ENCODE peak calls at places on chromosomes 3 and 15, in six cellular contexts. W is ovary; O is mammary epithelial cell; X is left ventricle myocardium inferior; T is CD4-positive, alpha-beta memory T cell; H is RWPE2. L is an unnamed sample.

GRCh38 chr3:138418556-138419206 is 15.7 kb upstream of the ESYT3 start:
- DNase-seq in W (no peak), O (no peak), X (no peak), T (no peak), H (no peak), L (no peak)

GRCh38 chr3:110067527-110067926 is 730.2 kb upstream of the DPPA4 start:
- DNase-seq in W (no peak), O (no peak), X (no peak), T (no peak), H (no peak), L (no peak)

GRCh38 chr15:72404356-72404755 is 6.3 kb downstream of the TMEM202 start:
- DNase-seq in W (no peak), O (no peak), X (no peak), T (no peak), H (no peak), L (no peak)

GRCh38 chr3:5071061-5071460 is 51.0 kb upstream of the ARL8B start:
- DNase-seq in W (no peak), O (peak; percentile 54), X (no peak), T (no peak), H (no peak), L (no peak)

GRCh38 chr15:53404930-53405493 is 354.5 kb downstream of the WDR72 start:
- DNase-seq in W (no peak), O (no peak), X (no peak), T (no peak), H (no peak), L (no peak)

GRCh38 chr3:127440384-127440783 is 150.1 kb downstream of the TPRA1 start:
- DNase-seq in W (no peak), O (no peak), X (no peak), T (no peak), H (peak; percentile 15), L (no peak)

GRCh38 chr15:73683624-73684536 is at the start of gene CD276:
- DNase-seq in W (peak; percentile 78), O (peak; percentile 55), X (peak; percentile 83), T (no peak), H (peak; percentile 80), L (peak; percentile 89)

GRCh38 chr3:141816958-141817357 is 53.8 kb downstream of the GRK7 start:
- DNase-seq in W (no peak), O (no peak), X (no peak), T (no peak), H (no peak), L (no peak)

GRCh38 chr3:69368129-69368741 is 17.7 kb downstream of the FRMD4B start:
- DNase-seq in W (no peak), O (peak; percentile 73), X (no peak), T (no peak), H (no peak), L (no peak)

GRCh38 chr3:28349397-28350000 is 875 bp upstream of the AZI2 start:
- DNase-seq in W (no peak), O (no peak), X (no peak), T (no peak), H (no peak), L (peak; percentile 75)

GRCh38 chr15:99084965-99085364 is 19.9 kb upstream of the SYNM start:
- DNase-seq in W (no peak), O (no peak), X (no peak), T (no peak), H (no peak), L (no peak)

GRCh38 chr3:105414841-105415240 is 48.1 kb downstream of the ALCAM start:
- DNase-seq in W (no peak), O (no peak), X (no peak), T (no peak), H (no peak), L (no peak)

GRCh38 chr3:53691885-53692284 is 154.3 kb downstream of the CHDH start:
- DNase-seq in W (no peak), O (no peak), X (no peak), T (no peak), H (no peak), L (no peak)

GRCh38 chr3:187274315-187274976 is 17.1 kb downstream of the MASP1 start:
- DNase-seq in W (no peak), O (no peak), X (no peak), T (no peak), H (no peak), L (no peak)

GRCh38 chr3:69738859-69739203 is 433 bp upstream of the MITF start:
- DNase-seq in W (no peak), O (no peak), X (peak; percentile 29), T (no peak), H (no peak), L (peak; percentile 50)

GRCh38 chr3:420584-420983 is 224.0 kb downstream of the CHL1 start:
- DNase-seq in W (no peak), O (no peak), X (no peak), T (no peak), H (no peak), L (no peak)

GRCh38 chr3:64896173-64896925 is 208.5 kb upstream of the ADAMTS9 start:
- DNase-seq in W (no peak), O (no peak), X (no peak), T (no peak), H (no peak), L (no peak)

GRCh38 chr3:11933529-11933928 is 70.7 kb upstream of the SYN2 start:
- DNase-seq in W (no peak), O (no peak), X (no peak), T (no peak), H (no peak), L (no peak)

GRCh38 chr15:38685686-38686339 is 121.2 kb upstream of the RASGRP1 start:
- DNase-seq in W (no peak), O (no peak), X (no peak), T (peak; percentile 64), H (no peak), L (no peak)

DNA sequence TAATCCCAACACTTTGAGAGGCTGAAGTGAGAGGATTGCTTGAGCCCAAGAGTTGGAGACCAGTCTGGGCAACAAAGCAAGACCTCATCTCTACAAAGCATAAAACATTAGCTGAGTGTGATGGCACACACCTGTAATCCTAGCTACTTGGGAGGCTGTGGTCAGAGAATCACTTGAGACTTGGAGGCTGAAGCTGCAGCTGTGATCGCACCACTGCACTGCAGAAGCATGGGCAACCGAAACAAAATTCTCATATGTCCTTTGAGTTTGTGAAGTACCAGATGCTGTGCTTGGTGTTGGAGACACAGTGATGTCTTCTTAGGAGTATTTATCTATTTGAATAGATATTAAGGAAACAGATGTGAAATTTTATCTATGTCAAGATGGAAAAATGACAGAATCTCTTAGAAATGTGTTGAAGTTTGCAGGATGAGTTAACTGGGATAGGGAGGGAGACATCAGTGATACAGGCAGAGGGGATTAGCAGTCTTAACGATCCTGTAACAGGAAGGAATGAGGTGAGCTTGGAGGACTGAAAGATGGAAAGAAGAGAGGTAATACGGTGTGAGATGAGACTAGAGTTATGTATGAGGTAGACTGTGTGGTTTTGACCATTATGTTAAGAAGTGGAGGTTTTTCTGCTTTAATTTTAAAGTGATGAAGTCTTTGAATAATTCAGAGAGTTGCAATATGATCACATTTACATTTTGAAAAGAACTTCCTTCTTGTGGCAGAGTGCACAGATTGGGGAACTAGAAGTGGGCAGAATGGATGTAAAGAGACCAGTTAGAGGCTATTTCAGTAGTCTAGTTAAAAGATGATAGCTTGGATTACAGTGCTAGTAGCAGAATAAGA is 40.1 kb downstream of the STT3B start:
- DNase-seq in W (no peak), O (no peak), X (no peak), T (no peak), H (no peak), L (no peak)
- H3K27ac ChIP-seq in W (no peak overlapping the region), O (no peak overlapping the region), X (no peak overlapping the region), T (no peak overlapping the region), H (no peak overlapping the region), L (no peak overlapping the region)

DNA sequence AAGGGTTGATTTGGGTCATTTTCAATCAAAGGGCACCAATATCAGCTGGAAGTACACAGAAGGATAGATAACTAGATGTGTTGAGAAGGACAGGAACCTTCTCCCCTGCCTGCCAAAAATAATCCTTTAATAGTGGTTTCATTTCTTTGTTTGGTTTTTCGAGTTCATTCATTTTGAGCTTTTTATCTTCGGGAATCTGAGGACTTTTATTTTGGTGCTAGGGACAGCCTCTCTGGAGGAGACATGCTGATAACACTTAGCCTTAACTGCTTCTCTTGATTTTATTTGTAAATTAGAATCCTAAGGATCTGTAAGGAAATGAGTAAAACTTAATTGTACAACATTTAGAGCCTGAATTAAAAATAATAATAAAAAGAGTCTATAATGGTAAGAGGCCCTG is 22.5 kb downstream of the PTPRG start:
- DNase-seq in W (no peak), O (no peak), X (no peak), T (no peak), H (no peak), L (no peak)
- H3K27ac ChIP-seq in W (no peak overlapping the region), O (no peak overlapping the region), X (peak overlapping the region; percentile 28), T (no peak overlapping the region), H (no peak overlapping the region), L (no peak overlapping the region)

DNA sequence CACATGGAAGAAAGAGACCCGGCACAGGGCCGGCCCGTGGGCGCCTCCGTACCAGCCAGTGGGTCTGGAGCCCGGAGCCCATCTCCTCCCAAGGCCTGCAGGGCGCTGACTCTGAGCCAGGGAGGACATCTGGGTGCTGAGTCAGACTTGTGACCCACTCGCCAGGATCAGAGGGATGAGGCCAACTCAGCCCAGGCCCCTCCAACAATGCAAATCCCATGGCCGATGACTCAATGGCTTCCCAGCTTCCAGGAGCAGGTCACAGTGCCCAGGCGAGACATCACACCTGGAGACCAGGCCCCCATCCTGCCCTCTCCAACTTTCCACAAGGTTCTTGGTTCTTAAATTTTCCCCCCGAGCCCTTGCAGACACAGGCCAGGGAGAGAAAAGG is 95.1 kb downstream of the LRIG1 start:
- DNase-seq in W (no peak), O (no peak), X (no peak), T (no peak), H (no peak), L (peak; percentile 88)
- H3K27ac ChIP-seq in W (no peak overlapping the region), O (no peak overlapping the region), X (peak overlapping the region; percentile 75), T (no peak overlapping the region), H (no peak overlapping the region), L (peak overlapping the region; percentile 90)

DNA sequence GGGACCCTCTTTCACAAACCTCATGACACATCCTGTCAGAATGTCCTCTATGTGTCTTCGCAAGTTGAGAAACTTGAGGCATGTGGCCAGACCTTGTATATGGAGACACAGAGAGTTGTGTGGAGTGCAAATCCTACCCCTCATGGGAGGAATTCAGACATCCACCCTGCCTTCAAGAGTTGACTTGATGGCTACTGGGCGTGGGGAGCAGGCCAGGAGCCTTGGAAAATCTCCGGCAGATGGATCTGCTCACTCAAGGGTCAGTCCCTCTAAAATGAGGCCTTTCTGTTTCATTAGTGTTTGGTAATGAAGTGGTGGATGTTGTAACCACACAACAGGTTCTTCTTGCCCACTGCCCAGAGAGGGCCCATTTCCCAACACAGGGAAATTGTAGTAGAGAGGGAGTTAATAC is 79.0 kb downstream of the ASB7 start:
- DNase-seq in W (no peak), O (no peak), X (no peak), T (no peak), H (no peak), L (peak; percentile 30)
- H3K27ac ChIP-seq in W (no peak overlapping the region), O (no peak overlapping the region), X (no peak overlapping the region), T (no peak overlapping the region), H (no peak overlapping the region), L (no peak overlapping the region)

L was measured in aorta.